ENCODE peak calls at places on chromosomes 12 and 14, in eight cellular contexts. One of them, this sample, is unnamed.

GRCh38 chr14:25120261-25120660 is 70.3 kb upstream of the STXBP6 start:
- DNase-seq in choroid plexus epithelial cell: no peak
- DNase-seq in astrocyte: peak
- DNase-seq in astrocyte of the cerebellum: peak
- DNase-seq in WERI-Rb-1: no peak
- DNase-seq in heart left ventricle: no peak
- DNase-seq in cardiac fibroblast: peak
- DNase-seq in tibial artery: no peak
- DNase-seq in this sample: no peak

GRCh38 chr14:99802301-99803105 is 9.3 kb downstream of the EML1 start:
- DNase-seq in choroid plexus epithelial cell: no peak
- DNase-seq in astrocyte: no peak
- DNase-seq in astrocyte of the cerebellum: no peak
- DNase-seq in WERI-Rb-1: peak
- DNase-seq in heart left ventricle: no peak
- DNase-seq in cardiac fibroblast: no peak
- DNase-seq in tibial artery: no peak
- DNase-seq in this sample: no peak

GRCh38 chr14:105161314-105161713 is 7.3 kb downstream of the JAG2 start:
- DNase-seq in choroid plexus epithelial cell: no peak
- DNase-seq in astrocyte: no peak
- DNase-seq in astrocyte of the cerebellum: no peak
- DNase-seq in WERI-Rb-1: no peak
- DNase-seq in heart left ventricle: no peak
- DNase-seq in cardiac fibroblast: no peak
- DNase-seq in tibial artery: no peak
- DNase-seq in this sample: no peak

GRCh38 chr14:100402631-100403030 is 79.5 kb downstream of the SLC25A47 start:
- DNase-seq in choroid plexus epithelial cell: no peak
- DNase-seq in astrocyte: no peak
- DNase-seq in astrocyte of the cerebellum: no peak
- DNase-seq in WERI-Rb-1: no peak
- DNase-seq in heart left ventricle: no peak
- DNase-seq in cardiac fibroblast: no peak
- DNase-seq in tibial artery: no peak
- DNase-seq in this sample: no peak

GRCh38 chr12:51320695-51321320 is 3.2 kb downstream of the BIN2 start:
- DNase-seq in choroid plexus epithelial cell: peak
- DNase-seq in astrocyte: peak
- DNase-seq in astrocyte of the cerebellum: no peak
- DNase-seq in WERI-Rb-1: peak
- DNase-seq in heart left ventricle: no peak
- DNase-seq in cardiac fibroblast: peak
- DNase-seq in tibial artery: no peak
- DNase-seq in this sample: no peak

GRCh38 chr14:96246535-96246839 is 9.5 kb upstream of the BDKRB1 start:
- DNase-seq in choroid plexus epithelial cell: peak
- DNase-seq in astrocyte: peak
- DNase-seq in astrocyte of the cerebellum: no peak
- DNase-seq in WERI-Rb-1: no peak
- DNase-seq in heart left ventricle: no peak
- DNase-seq in cardiac fibroblast: peak
- DNase-seq in tibial artery: no peak
- DNase-seq in this sample: no peak

GRCh38 chr12:74111688-74112360 is 425.8 kb upstream of the ATXN7L3B start:
- DNase-seq in choroid plexus epithelial cell: peak
- DNase-seq in astrocyte: no peak
- DNase-seq in astrocyte of the cerebellum: no peak
- DNase-seq in WERI-Rb-1: peak
- DNase-seq in heart left ventricle: no peak
- DNase-seq in cardiac fibroblast: no peak
- DNase-seq in tibial artery: no peak
- DNase-seq in this sample: no peak

GRCh38 chr14:87732562-87732961 is 260.4 kb downstream of the GALC start:
- DNase-seq in choroid plexus epithelial cell: no peak
- DNase-seq in astrocyte: no peak
- DNase-seq in astrocyte of the cerebellum: no peak
- DNase-seq in WERI-Rb-1: no peak
- DNase-seq in heart left ventricle: no peak
- DNase-seq in cardiac fibroblast: no peak
- DNase-seq in tibial artery: no peak
- DNase-seq in this sample: no peak

GRCh38 chr14:92481386-92481785 is 32.2 kb upstream of the RIN3 start:
- DNase-seq in choroid plexus epithelial cell: peak
- DNase-seq in astrocyte: peak
- DNase-seq in astrocyte of the cerebellum: peak
- DNase-seq in WERI-Rb-1: no peak
- DNase-seq in heart left ventricle: no peak
- DNase-seq in cardiac fibroblast: peak
- DNase-seq in tibial artery: no peak
- DNase-seq in this sample: no peak

GRCh38 chr14:89672636-89673279 is 255.7 kb upstream of the FOXN3 start:
- DNase-seq in choroid plexus epithelial cell: no peak
- DNase-seq in astrocyte: no peak
- DNase-seq in astrocyte of the cerebellum: no peak
- DNase-seq in WERI-Rb-1: no peak
- DNase-seq in heart left ventricle: no peak
- DNase-seq in cardiac fibroblast: peak
- DNase-seq in tibial artery: no peak
- DNase-seq in this sample: no peak

DNA sequence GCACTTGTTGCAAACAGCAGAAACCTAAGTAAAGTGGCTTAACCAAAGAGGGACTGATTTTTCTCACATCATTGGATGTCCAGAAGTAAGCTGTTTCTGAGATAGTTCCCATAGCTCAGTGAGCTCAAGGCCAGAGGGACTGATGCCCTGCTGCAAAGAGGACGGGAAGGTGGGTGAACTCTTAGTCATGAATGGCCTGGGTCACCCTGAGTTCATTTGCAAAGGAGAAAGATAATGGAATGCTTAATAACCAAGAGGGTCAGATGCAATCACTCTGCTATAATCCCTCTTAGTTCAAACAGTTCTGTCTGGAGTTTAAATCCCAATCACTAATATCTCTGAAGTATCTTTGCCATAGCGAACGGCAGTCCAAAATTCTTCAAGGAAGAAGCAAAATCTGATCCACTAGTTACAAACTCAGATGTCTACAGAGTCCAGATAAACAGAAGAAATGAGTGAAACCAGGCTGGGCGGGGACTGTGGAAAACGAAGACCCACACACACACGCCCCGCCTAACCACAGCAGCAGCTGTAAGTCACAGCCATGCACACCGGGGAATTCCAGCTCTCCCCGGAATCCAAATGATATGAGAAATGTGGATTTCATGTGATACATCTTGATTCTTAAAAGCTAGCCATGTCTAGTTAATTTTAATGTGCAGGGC is 289.5 kb downstream of the TMEM132D start:
- DNase-seq in choroid plexus epithelial cell: peak
- DNase-seq in astrocyte: peak
- DNase-seq in astrocyte of the cerebellum: no peak
- DNase-seq in WERI-Rb-1: peak
- DNase-seq in heart left ventricle: no peak
- DNase-seq in cardiac fibroblast: no peak
- DNase-seq in tibial artery: no peak
- DNase-seq in this sample: no peak
- H3K4me3 ChIP-seq in choroid plexus epithelial cell: no peak
- H3K4me3 ChIP-seq in astrocyte: peak
- H3K4me3 ChIP-seq in astrocyte of the cerebellum: no peak
- H3K4me3 ChIP-seq in WERI-Rb-1: no peak
- H3K4me3 ChIP-seq in heart left ventricle: no peak
- H3K4me3 ChIP-seq in cardiac fibroblast: no peak
- H3K4me3 ChIP-seq in tibial artery: no peak
- H3K4me3 ChIP-seq in this sample: no peak

GRCh38 chr14:59262717-59263469 is 74.4 kb downstream of the DAAM1 start:
- DNase-seq in choroid plexus epithelial cell: no peak
- DNase-seq in astrocyte: no peak
- DNase-seq in astrocyte of the cerebellum: no peak
- DNase-seq in WERI-Rb-1: no peak
- DNase-seq in heart left ventricle: no peak
- DNase-seq in cardiac fibroblast: no peak
- DNase-seq in tibial artery: no peak
- DNase-seq in this sample: no peak
- TF ChIP-seq CTCF in choroid plexus epithelial cell: peak
- TF ChIP-seq CTCF in astrocyte: no peak
- TF ChIP-seq CTCF in astrocyte of the cerebellum: no peak
- TF ChIP-seq CTCF in WERI-Rb-1: peak
- TF ChIP-seq CTCF in heart left ventricle: peak
- TF ChIP-seq CTCF in cardiac fibroblast: peak
- TF ChIP-seq CTCF in tibial artery: no peak
- TF ChIP-seq CTCF in this sample: peak

GRCh38 chr12:6953417-6954315 is 2.5 kb downstream of the PTPN6 start:
- DNase-seq in choroid plexus epithelial cell: peak
- DNase-seq in astrocyte: peak
- DNase-seq in astrocyte of the cerebellum: no peak
- DNase-seq in WERI-Rb-1: no peak
- DNase-seq in heart left ventricle: peak
- DNase-seq in cardiac fibroblast: peak
- DNase-seq in tibial artery: no peak
- DNase-seq in this sample: peak
- H3K4me3 ChIP-seq in choroid plexus epithelial cell: no peak
- H3K4me3 ChIP-seq in astrocyte: no peak
- H3K4me3 ChIP-seq in astrocyte of the cerebellum: no peak
- H3K4me3 ChIP-seq in WERI-Rb-1: no peak
- H3K4me3 ChIP-seq in heart left ventricle: no peak
- H3K4me3 ChIP-seq in cardiac fibroblast: no peak
- H3K4me3 ChIP-seq in tibial artery: peak
- H3K4me3 ChIP-seq in this sample: peak

GRCh38 chr14:22231022-22231421 is 358.0 kb downstream of the DAD1 start:
- DNase-seq in choroid plexus epithelial cell: no peak
- DNase-seq in astrocyte: no peak
- DNase-seq in astrocyte of the cerebellum: no peak
- DNase-seq in WERI-Rb-1: no peak
- DNase-seq in heart left ventricle: no peak
- DNase-seq in cardiac fibroblast: no peak
- DNase-seq in tibial artery: no peak
- DNase-seq in this sample: no peak

GRCh38 chr14:22227084-22227483 is 361.9 kb downstream of the DAD1 start:
- DNase-seq in choroid plexus epithelial cell: no peak
- DNase-seq in astrocyte: no peak
- DNase-seq in astrocyte of the cerebellum: no peak
- DNase-seq in WERI-Rb-1: no peak
- DNase-seq in heart left ventricle: no peak
- DNase-seq in cardiac fibroblast: no peak
- DNase-seq in tibial artery: no peak
- DNase-seq in this sample: no peak

GRCh38 chr14:22230517-22230916 is 358.5 kb downstream of the DAD1 start:
- DNase-seq in choroid plexus epithelial cell: no peak
- DNase-seq in astrocyte: no peak
- DNase-seq in astrocyte of the cerebellum: no peak
- DNase-seq in WERI-Rb-1: no peak
- DNase-seq in heart left ventricle: no peak
- DNase-seq in cardiac fibroblast: no peak
- DNase-seq in tibial artery: no peak
- DNase-seq in this sample: no peak

DNA sequence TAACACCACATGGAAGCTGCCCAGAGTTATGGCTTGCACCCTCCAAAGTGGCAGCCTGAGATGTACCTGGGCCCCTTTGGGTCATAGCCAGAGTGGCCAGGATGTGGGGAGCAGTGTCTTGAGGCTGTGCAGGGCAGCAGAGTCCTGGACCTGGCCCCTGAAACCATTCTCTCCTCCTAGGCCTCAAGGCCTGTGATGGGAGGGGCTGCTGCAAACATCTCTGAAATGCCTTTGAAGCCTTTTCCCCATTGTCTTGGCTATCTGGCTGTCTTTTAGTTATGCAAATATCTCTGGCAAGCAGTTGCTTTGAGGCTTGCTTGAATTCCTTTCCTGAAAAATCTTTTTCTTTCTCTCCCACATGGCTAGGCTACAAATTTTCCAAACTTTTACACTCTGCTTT is 356.5 kb downstream of the DAD1 start:
- DNase-seq in choroid plexus epithelial cell: no peak
- DNase-seq in astrocyte: no peak
- DNase-seq in astrocyte of the cerebellum: no peak
- DNase-seq in WERI-Rb-1: no peak
- DNase-seq in heart left ventricle: no peak
- DNase-seq in cardiac fibroblast: no peak
- DNase-seq in tibial artery: no peak
- DNase-seq in this sample: no peak
- TF ChIP-seq CTCF in choroid plexus epithelial cell: no peak
- TF ChIP-seq CTCF in astrocyte: no peak
- TF ChIP-seq CTCF in astrocyte of the cerebellum: no peak
- TF ChIP-seq CTCF in WERI-Rb-1: no peak
- TF ChIP-seq CTCF in heart left ventricle: no peak
- TF ChIP-seq CTCF in cardiac fibroblast: no peak
- TF ChIP-seq CTCF in tibial artery: no peak
- TF ChIP-seq CTCF in this sample: no peak

GRCh38 chr12:105331805-105332251 is 1.3 kb downstream of the C12orf75 start:
- DNase-seq in choroid plexus epithelial cell: no peak
- DNase-seq in astrocyte: no peak
- DNase-seq in astrocyte of the cerebellum: no peak
- DNase-seq in WERI-Rb-1: no peak
- DNase-seq in heart left ventricle: no peak
- DNase-seq in cardiac fibroblast: no peak
- DNase-seq in tibial artery: no peak
- DNase-seq in this sample: no peak
- H3K4me3 ChIP-seq in choroid plexus epithelial cell: peak
- H3K4me3 ChIP-seq in astrocyte: peak
- H3K4me3 ChIP-seq in astrocyte of the cerebellum: peak
- H3K4me3 ChIP-seq in WERI-Rb-1: no peak
- H3K4me3 ChIP-seq in heart left ventricle: no peak
- H3K4me3 ChIP-seq in cardiac fibroblast: no peak
- H3K4me3 ChIP-seq in tibial artery: peak
- H3K4me3 ChIP-seq in this sample: peak

GRCh38 chr12:104656383-104656782 is 199.6 kb downstream of the CHST11 start:
- DNase-seq in choroid plexus epithelial cell: peak
- DNase-seq in astrocyte: no peak
- DNase-seq in astrocyte of the cerebellum: no peak
- DNase-seq in WERI-Rb-1: no peak
- DNase-seq in heart left ventricle: no peak
- DNase-seq in cardiac fibroblast: no peak
- DNase-seq in tibial artery: no peak
- DNase-seq in this sample: no peak

GRCh38 chr12:104652910-104653309 is 196.2 kb downstream of the CHST11 start:
- DNase-seq in choroid plexus epithelial cell: no peak
- DNase-seq in astrocyte: no peak
- DNase-seq in astrocyte of the cerebellum: no peak
- DNase-seq in WERI-Rb-1: no peak
- DNase-seq in heart left ventricle: no peak
- DNase-seq in cardiac fibroblast: no peak
- DNase-seq in tibial artery: no peak
- DNase-seq in this sample: no peak

GRCh38 chr12:104655059-104655609 is 198.4 kb downstream of the CHST11 start:
- DNase-seq in choroid plexus epithelial cell: no peak
- DNase-seq in astrocyte: no peak
- DNase-seq in astrocyte of the cerebellum: no peak
- DNase-seq in WERI-Rb-1: no peak
- DNase-seq in heart left ventricle: no peak
- DNase-seq in cardiac fibroblast: no peak
- DNase-seq in tibial artery: no peak
- DNase-seq in this sample: no peak

GRCh38 chr12:104651812-104652211 is 195.1 kb downstream of the CHST11 start:
- DNase-seq in choroid plexus epithelial cell: no peak
- DNase-seq in astrocyte: no peak
- DNase-seq in astrocyte of the cerebellum: no peak
- DNase-seq in WERI-Rb-1: no peak
- DNase-seq in heart left ventricle: no peak
- DNase-seq in cardiac fibroblast: no peak
- DNase-seq in tibial artery: no peak
- DNase-seq in this sample: no peak

GRCh38 chr12:104653730-104654328 is 197.1 kb downstream of the CHST11 start:
- DNase-seq in choroid plexus epithelial cell: no peak
- DNase-seq in astrocyte: no peak
- DNase-seq in astrocyte of the cerebellum: no peak
- DNase-seq in WERI-Rb-1: peak
- DNase-seq in heart left ventricle: no peak
- DNase-seq in cardiac fibroblast: no peak
- DNase-seq in tibial artery: no peak
- DNase-seq in this sample: no peak
- TF ChIP-seq CTCF in choroid plexus epithelial cell: peak
- TF ChIP-seq CTCF in astrocyte: peak
- TF ChIP-seq CTCF in astrocyte of the cerebellum: peak
- TF ChIP-seq CTCF in WERI-Rb-1: peak
- TF ChIP-seq CTCF in heart left ventricle: peak
- TF ChIP-seq CTCF in cardiac fibroblast: peak
- TF ChIP-seq CTCF in tibial artery: no peak
- TF ChIP-seq CTCF in this sample: no peak